ENCODE peak calls at places on chromosomes 11 and 22, in ten cellular contexts. X, Z, U, F, B, O, H, C, E and W are unnamed samples.

GRCh38 chr11:94504689-94505293 is 7.5 kb upstream of the C11orf97 start:
- DNase-seq in X (peak; percentile 51), Z (peak; percentile 73), U (no peak), F (no peak), B (peak; percentile 61), O (peak; percentile 67), H (no peak), C (no peak), E (peak; percentile 38), W (no peak)

GRCh38 chr11:65133724-65134123 is 595 bp downstream of the SYVN1 start:
- DNase-seq in X (peak; percentile 31), Z (peak; percentile 20), U (no peak), F (peak; percentile 42), B (no peak), O (peak; percentile 64), H (peak; percentile 27), C (no peak), E (no peak), W (no peak)

GRCh38 chr11:111635706-111636045 is 33.4 kb downstream of the SIK2 start:
- DNase-seq in X (peak; percentile 64), Z (no peak), U (no peak), F (no peak), B (peak; percentile 52), O (peak; percentile 49), H (no peak), C (no peak), E (no peak), W (no peak)

GRCh38 chr11:114167355-114168085 is 108.0 kb downstream of the ZBTB16 start:
- DNase-seq in X (no peak), Z (no peak), U (no peak), F (no peak), B (no peak), O (no peak), H (no peak), C (no peak), E (no peak), W (no peak)

GRCh38 chr22:32206774-32207758 is 2.2 kb upstream of the RFPL2 start:
- DNase-seq in X (peak; percentile 80), Z (peak; percentile 51), U (no peak), F (no peak), B (peak; percentile 2), O (peak; percentile 33), H (no peak), C (no peak), E (peak; percentile 42), W (no peak)

GRCh38 chr11:102929966-102930365 is 25.6 kb downstream of the MMP13 start:
- DNase-seq in X (peak; percentile 76), Z (no peak), U (no peak), F (no peak), B (no peak), O (no peak), H (no peak), C (no peak), E (peak; percentile 53), W (no peak)

GRCh38 chr11:129324533-129325175 is 51.0 kb upstream of the BARX2 start:
- DNase-seq in X (peak; percentile 62), Z (no peak), U (no peak), F (peak; percentile 33), B (no peak), O (peak; percentile 63), H (no peak), C (peak; percentile 21), E (no peak), W (peak; percentile 46)

GRCh38 chr11:125457814-125458343 is 38.2 kb downstream of the FEZ1 start:
- DNase-seq in X (peak; percentile 9), Z (no peak), U (no peak), F (peak; percentile 70), B (peak; percentile 80), O (peak; percentile 91), H (no peak), C (peak; percentile 23), E (no peak), W (peak; percentile 39)

GRCh38 chr11:31805629-31806185 is 5.4 kb downstream of the PAX6 start:
- DNase-seq in X (no peak), Z (no peak), U (no peak), F (no peak), B (no peak), O (no peak), H (no peak), C (no peak), E (no peak), W (no peak)

GRCh38 chr11:26079966-26080365 is 252.0 kb upstream of the ANO3 start:
- DNase-seq in X (no peak), Z (no peak), U (no peak), F (no peak), B (no peak), O (no peak), H (no peak), C (no peak), E (no peak), W (no peak)

DNA sequence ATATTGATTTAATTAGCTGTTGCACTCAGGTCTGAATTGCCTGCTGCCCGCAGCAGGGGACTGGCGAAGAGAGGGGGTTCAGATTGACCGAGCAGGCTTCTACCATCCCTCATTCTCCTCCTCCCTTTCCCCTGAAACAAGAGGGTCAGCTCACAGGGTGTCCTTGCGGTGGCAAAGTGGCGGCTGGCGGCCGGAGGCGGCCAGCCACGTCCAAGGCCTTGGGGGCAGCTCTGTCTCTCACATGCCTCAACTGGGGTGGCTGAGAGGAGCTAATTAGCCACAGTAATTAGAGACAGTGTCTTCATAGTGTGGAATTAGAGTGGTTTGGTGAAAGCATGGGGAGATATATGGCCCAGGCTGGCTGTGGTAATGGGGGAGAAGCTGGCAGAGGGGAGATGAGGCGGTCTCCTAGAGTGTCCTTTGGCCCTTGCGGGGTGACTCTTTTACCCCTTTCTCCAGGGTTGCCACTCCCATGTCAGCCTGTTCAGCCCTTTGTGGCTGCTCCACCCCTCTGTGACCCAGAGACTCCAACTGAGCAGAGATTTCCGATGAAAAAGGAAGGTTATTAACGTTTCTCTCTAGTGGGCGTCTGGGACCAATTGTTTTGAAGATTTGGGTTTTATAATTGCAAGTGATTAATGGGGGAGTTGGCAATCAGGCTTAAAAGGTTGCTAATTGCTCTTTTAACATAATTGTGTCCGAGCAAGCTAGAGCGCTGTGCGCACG is 295.4 kb downstream of the MIAT start:
- DNase-seq in X (no peak), Z (no peak), U (no peak), F (no peak), B (no peak), O (no peak), H (no peak), C (no peak), E (no peak), W (no peak)
- H3K4me3 ChIP-seq in X (no peak overlapping the region), Z (no peak overlapping the region), U (no peak overlapping the region), F (no peak overlapping the region), B (no peak overlapping the region), O (no peak overlapping the region), H (no peak overlapping the region), C (no peak overlapping the region), E (no peak overlapping the region), W (no peak overlapping the region)

GRCh38 chr11:122742350-122742749 is 86.8 kb downstream of the UBASH3B start:
- DNase-seq in X (no peak), Z (no peak), U (no peak), F (no peak), B (no peak), O (no peak), H (no peak), C (no peak), E (no peak), W (no peak)

GRCh38 chr11:122733301-122733686 is 77.8 kb downstream of the UBASH3B start:
- DNase-seq in X (no peak), Z (no peak), U (no peak), F (no peak), B (peak; percentile 98), O (no peak), H (no peak), C (peak; percentile 32), E (no peak), W (no peak)

GRCh38 chr11:122735031-122735430 is 79.5 kb downstream of the UBASH3B start:
- DNase-seq in X (no peak), Z (no peak), U (no peak), F (no peak), B (no peak), O (no peak), H (no peak), C (no peak), E (no peak), W (no peak)

GRCh38 chr11:122741613-122742012 is 86.1 kb downstream of the UBASH3B start:
- DNase-seq in X (no peak), Z (no peak), U (no peak), F (peak; percentile 28), B (peak; percentile 50), O (no peak), H (no peak), C (peak; percentile 18), E (no peak), W (peak; percentile 41)

GRCh38 chr11:122737951-122738693 is 82.6 kb downstream of the UBASH3B start:
- DNase-seq in X (no peak), Z (no peak), U (no peak), F (no peak), B (no peak), O (no peak), H (no peak), C (no peak), E (no peak), W (no peak)
- H3K27ac ChIP-seq in X (no peak overlapping the region), Z (no peak overlapping the region), U (no peak overlapping the region), F (no peak overlapping the region), B (peak overlapping the region; percentile 60), O (no peak overlapping the region), H (no peak overlapping the region), C (no peak overlapping the region), E (no peak overlapping the region), W (no peak overlapping the region)

GRCh38 chr11:68551777-68552176 is 91.2 kb downstream of the PPP6R3 start:
- DNase-seq in X (peak; percentile 49), Z (no peak), U (no peak), F (no peak), B (no peak), O (no peak), H (no peak), C (no peak), E (no peak), W (no peak)

GRCh38 chr11:68550485-68550817 is 89.9 kb downstream of the PPP6R3 start:
- DNase-seq in X (no peak), Z (peak; percentile 35), U (no peak), F (no peak), B (peak; percentile 15), O (peak; percentile 63), H (no peak), C (no peak), E (no peak), W (no peak)

GRCh38 chr11:68551223-68551622 is 90.7 kb downstream of the PPP6R3 start:
- DNase-seq in X (no peak), Z (no peak), U (no peak), F (no peak), B (no peak), O (peak; percentile 7), H (no peak), C (no peak), E (no peak), W (no peak)

GRCh38 chr11:68552542-68552941 is 92.0 kb downstream of the PPP6R3 start:
- DNase-seq in X (no peak), Z (no peak), U (no peak), F (no peak), B (no peak), O (no peak), H (no peak), C (no peak), E (no peak), W (no peak)

GRCh38 chr11:68549789-68550484 is 89.4 kb downstream of the PPP6R3 start:
- DNase-seq in X (no peak), Z (peak; percentile 21), U (no peak), F (no peak), B (peak; percentile 6), O (peak; percentile 55), H (no peak), C (no peak), E (no peak), W (no peak)
- H3K36me3 ChIP-seq in X (peaks cover 11% of the 10 kb centered on the region), Z (peaks cover 76% of the 10 kb centered on the region), U (peaks cover 34% of the 10 kb centered on the region), F (peaks cover 65% of the 10 kb centered on the region), B (peaks cover 19% of the 10 kb centered on the region), O (peaks cover 29% of the 10 kb centered on the region), H (peaks cover 42% of the 10 kb centered on the region), C (no peaks in the 10 kb centered on the region), E (peaks cover 14% of the 10 kb centered on the region), W (peaks cover 7% of the 10 kb centered on the region)

GRCh38 chr11:1074244-1075221 is at the start of gene MUC2:
- DNase-seq in X (peak; percentile 53), Z (no peak), U (no peak), F (peak; percentile 11), B (no peak), O (no peak), H (no peak), C (peak; percentile 9), E (no peak), W (no peak)
- H3K4me3 ChIP-seq in X (no peak within 1 kb of the TSS), Z (no peak within 1 kb of the TSS), U (no peak within 1 kb of the TSS), F (no peak within 1 kb of the TSS), B (no peak within 1 kb of the TSS), O (no peak within 1 kb of the TSS), H (no peak within 1 kb of the TSS), C (no peak within 1 kb of the TSS), E (no peak within 1 kb of the TSS), W (no peak within 1 kb of the TSS)